ENCODE peak calls at places on chromosome 1, in six cellular contexts. C, O, U, Y, X and J are unnamed samples.

GRCh38 chr1:210234254-210234747 is 1.7 kb downstream of the SERTAD4 start:
- DNase-seq in O (peak; percentile 15), U (no peak), X (no peak), C (no peak), Y (no peak), J (no peak)

GRCh38 chr1:59638172-59638800 is 176.5 kb upstream of the HOOK1 start:
- DNase-seq in C (peak; percentile 12), X (no peak), U (no peak), Y (no peak), O (peak; percentile 9), J (no peak)

GRCh38 chr1:31891280-31891679 is 46.9 kb downstream of the PTP4A2 start:
- DNase-seq in O (no peak), C (no peak), U (peak; percentile 29), X (no peak), Y (no peak), J (no peak)

GRCh38 chr1:21663951-21664805 is 5.0 kb downstream of the RAP1GAP start:
- DNase-seq in O (no peak), C (no peak), X (no peak), U (no peak), Y (no peak), J (peak; percentile 70)

GRCh38 chr1:115507916-115508315 is 133.9 kb upstream of the VANGL1 start:
- DNase-seq in O (no peak), X (no peak), U (no peak), Y (no peak), C (no peak), J (no peak)

GRCh38 chr1:15351301-15351700 is 58.4 kb upstream of the EFHD2 start:
- DNase-seq in X (no peak), Y (no peak), U (no peak), C (no peak), O (no peak), J (no peak)

GRCh38 chr1:181090653-181091126 is 2.2 kb downstream of the IER5 start:
- DNase-seq in C (no peak), O (no peak), Y (no peak), X (no peak), U (peak; percentile 45), J (no peak)

GRCh38 chr1:101316276-101316675 is 79.5 kb downstream of the S1PR1 start:
- DNase-seq in U (no peak), C (no peak), X (no peak), O (no peak), Y (no peak), J (no peak)

GRCh38 chr1:173403996-173404395 is 73.1 kb upstream of the PRDX6 start:
- DNase-seq in Y (no peak), O (no peak), C (no peak), X (no peak), U (no peak), J (no peak)

GRCh38 chr1:173249349-173249748 is 42.2 kb upstream of the TNFSF4 start:
- DNase-seq in O (no peak), U (no peak), X (no peak), C (no peak), Y (no peak), J (no peak)